ENCODE peak calls at places on chromosomes 3 and 15, in four cellular contexts. U, T, Z and J are unnamed samples.

GRCh38 chr15:78507831-78508160 is 419 bp downstream of the HYKK start:
- DNase-seq in U (no peak), T (no peak), Z (no peak), J (no peak)

GRCh38 chr3:32977842-32978241 is 26.4 kb downstream of the CCR4 start:
- DNase-seq in U (no peak), T (no peak), Z (no peak), J (no peak)

GRCh38 chr15:75389791-75390382 is 21.5 kb upstream of the MAN2C1 start:
- DNase-seq in Z (no peak), U (no peak), T (no peak), J (no peak)

GRCh38 chr15:56491110-56491722 is 26.3 kb upstream of the MNS1 start:
- DNase-seq in Z (peak; percentile 42), U (peak; percentile 69), T (peak; percentile 90), J (peak; percentile 88)

GRCh38 chr3:15102256-15102655 is 3.3 kb upstream of the RBSN start:
- DNase-seq in Z (no peak), U (no peak), T (peak; percentile 85), J (no peak)

GRCh38 chr3:104367000-104367399 is 999.7 kb upstream of the ALCAM start:
- DNase-seq in T (peak; percentile 7), U (no peak), Z (no peak), J (no peak)

GRCh38 chr15:60325905-60326304 is 71.9 kb downstream of the ANXA2 start:
- DNase-seq in T (no peak), U (no peak), Z (no peak), J (no peak)

GRCh38 chr15:43531018-43531667 is 13.7 kb downstream of the MAP1A start:
- DNase-seq in U (no peak), T (peak; percentile 56), Z (no peak), J (no peak)